ENCODE peak calls at places on chromosome 2, in seven cellular contexts. B is NCI-H1417; H is activated naive CD8-positive, alpha-beta T cell treated with anti-CD3 and anti-CD28 coated beads for 36 hours; W is CD4-positive, alpha-beta memory T cell; R is NCI-H1105 treated with DMSO at 0.1 percent for 48 hours; Y is anterior cingulate cortex; L is mammary epithelial cell. E is an unnamed sample.

GRCh38 chr2:191103793-191104192 is 47.0 kb downstream of the STAT4 start:
- DNase-seq in L (peak), W (no peak), R (no peak), B (no peak), H (no peak), Y (no peak), E (no peak)

GRCh38 chr2:241274127-241274526 is 41.3 kb downstream of the HDLBP start:
- DNase-seq in Y (no peak), H (no peak), W (no peak), B (no peak), R (no peak), L (no peak), E (no peak)

GRCh38 chr2:190344275-190344827 is 962 bp downstream of the INPP1 start:
- DNase-seq in R (peak), Y (no peak), W (no peak), L (peak), B (peak), H (no peak), E (peak)

GRCh38 chr2:152573168-152573567 is 144.1 kb downstream of the PRPF40A start:
- DNase-seq in H (peak), B (no peak), W (no peak), Y (peak), R (no peak), L (peak), E (peak)

GRCh38 chr2:235644191-235644590 is 150.3 kb downstream of the AGAP1 start:
- DNase-seq in B (no peak), W (no peak), R (no peak), H (no peak), Y (peak), L (no peak), E (no peak)

GRCh38 chr2:132651115-132652099 is 18.6 kb downstream of the LYPD1 start:
- DNase-seq in R (no peak), L (no peak), H (no peak), Y (no peak), B (no peak), W (no peak), E (peak)

GRCh38 chr2:128271891-128272585 is 46.6 kb downstream of the HS6ST1 start:
- DNase-seq in H (no peak), B (no peak), W (no peak), R (no peak), Y (no peak), L (no peak), E (no peak)

GRCh38 chr2:241901500-241902351 is 32.2 kb downstream of the RTP5 start:
- DNase-seq in W (no peak), R (no peak), L (peak), B (no peak), Y (no peak), H (no peak), E (no peak)

GRCh38 chr2:177395594-177395993 is 3.0 kb downstream of the AGPS start:
- DNase-seq in W (no peak), R (no peak), Y (no peak), B (no peak), L (no peak), H (no peak), E (no peak)

GRCh38 chr2:241272722-241273551 is 42.5 kb downstream of the HDLBP start:
- DNase-seq in B (no peak), L (peak), Y (peak), R (no peak), W (peak), H (peak), E (peak)

GRCh38 chr2:191675807-191676667 is 1.9 kb upstream of the NABP1 start:
- DNase-seq in L (no peak), H (peak), W (peak), R (no peak), Y (no peak), B (no peak), E (no peak)

GRCh38 chr2:88247531-88247930 is 77.4 kb downstream of the THNSL2 start:
- DNase-seq in H (no peak), B (no peak), W (no peak), L (no peak), R (no peak), Y (no peak), E (no peak)

GRCh38 chr2:7612969-7613368 is 695.8 kb downstream of the RNF144A start:
- DNase-seq in Y (no peak), H (no peak), W (no peak), L (peak), R (no peak), B (no peak), E (peak)

GRCh38 chr2:105397025-105397722 is 1.7 kb downstream of the FHL2 start:
- DNase-seq in Y (no peak), R (no peak), W (no peak), L (no peak), B (no peak), H (no peak), E (peak)

GRCh38 chr2:241252778-241253475 is 62.5 kb downstream of the HDLBP start:
- DNase-seq in R (no peak), L (no peak), W (no peak), H (no peak), B (no peak), Y (no peak), E (no peak)

GRCh38 chr2:113240915-113241911 is 37.5 kb downstream of the PAX8 start:
- DNase-seq in L (peak), R (no peak), B (no peak), Y (no peak), H (peak), W (no peak), E (peak)

GRCh38 chr2:47360937-47361336 is 42.0 kb upstream of the MSH2 start:
- DNase-seq in H (no peak), B (no peak), Y (no peak), W (no peak), L (peak), R (no peak), E (no peak)

GRCh38 chr2:217420868-217421267 is 561.0 kb upstream of the TNP1 start:
- DNase-seq in Y (no peak), W (no peak), H (no peak), L (no peak), B (no peak), R (no peak), E (no peak)

GRCh38 chr2:198309673-198310280 is 505.4 kb downstream of the PLCL1 start:
- DNase-seq in R (peak), H (peak), Y (peak), L (peak), B (peak), W (peak), E (peak)

GRCh38 chr2:230908094-230908594 is 16.9 kb downstream of the GPR55 start:
- DNase-seq in L (no peak), R (no peak), Y (no peak), H (no peak), W (no peak), B (no peak), E (no peak)

GRCh38 chr2:128172191-128172590 is 81.2 kb downstream of the UGGT1 start:
- DNase-seq in L (no peak), R (no peak), B (no peak), Y (no peak), H (no peak), W (no peak), E (peak)

GRCh38 chr2:1081411-1082225 is 131.0 kb downstream of the SNTG2 start:
- DNase-seq in H (no peak), R (no peak), B (no peak), Y (no peak), L (no peak), W (no peak), E (no peak)

GRCh38 chr2:207504513-207505171 is 25.1 kb upstream of the CREB1 start:
- DNase-seq in B (no peak), R (no peak), H (no peak), W (no peak), L (peak), Y (peak), E (no peak)

GRCh38 chr2:200786826-200787225 is 24.9 kb upstream of the BZW1 start:
- DNase-seq in R (no peak), W (no peak), B (no peak), Y (no peak), L (peak), H (no peak), E (peak)

GRCh38 chr2:133676392-133677130 is 108.3 kb upstream of the NCKAP5 start:
- DNase-seq in Y (no peak), L (no peak), H (no peak), W (no peak), B (no peak), R (no peak), E (no peak)

GRCh38 chr2:101204400-101205095 is 48.1 kb upstream of the CNOT11 start:
- DNase-seq in W (no peak), H (no peak), R (no peak), Y (no peak), L (no peak), B (no peak), E (no peak)

GRCh38 chr2:171922230-171923022 is at the start of gene HAT1:
- DNase-seq in R (peak), W (peak), L (peak), H (peak), Y (peak), B (peak), E (peak)

GRCh38 chr2:192333642-192334041 is 138.9 kb upstream of the TMEFF2 start:
- DNase-seq in B (no peak), H (no peak), W (no peak), Y (no peak), L (no peak), R (no peak), E (no peak)

GRCh38 chr2:68832161-68832869 is 38.9 kb downstream of the BMP10 start:
- DNase-seq in H (peak), Y (no peak), L (peak), W (peak), R (no peak), B (no peak), E (peak)

GRCh38 chr2:9778012-9778411 is 65.3 kb upstream of the TAF1B start:
- DNase-seq in B (no peak), W (peak), L (peak), Y (no peak), H (no peak), R (no peak), E (peak)

GRCh38 chr2:18312818-18313217 is 247.6 kb downstream of the RDH14 start:
- DNase-seq in W (no peak), L (peak), R (no peak), H (no peak), Y (no peak), B (no peak), E (peak)

GRCh38 chr2:84181927-84182326 is 277.2 kb downstream of the SUCLG1 start:
- DNase-seq in Y (no peak), W (no peak), B (no peak), H (no peak), L (no peak), R (no peak), E (no peak)

GRCh38 chr2:234556848-234557573 is 60.1 kb upstream of the ARL4C start:
- DNase-seq in Y (no peak), W (no peak), B (no peak), R (no peak), H (no peak), L (peak), E (peak)

GRCh38 chr2:157875720-157876065 is 437 bp downstream of the ACVR1 start:
- DNase-seq in R (peak), L (no peak), Y (no peak), B (peak), W (peak), H (peak), E (peak)

GRCh38 chr2:214019229-214019972 is 391.5 kb upstream of the VWC2L start:
- DNase-seq in R (no peak), H (no peak), W (no peak), L (peak), Y (no peak), B (no peak), E (peak)

GRCh38 chr2:164737612-164738081 is 104.0 kb downstream of the COBLL1 start:
- DNase-seq in L (peak), W (no peak), Y (peak), R (peak), H (peak), B (peak), E (peak)

GRCh38 chr2:11388262-11389047 is 44.0 kb upstream of the ROCK2 start:
- DNase-seq in Y (no peak), W (no peak), H (no peak), B (no peak), R (no peak), L (no peak), E (no peak)

GRCh38 chr2:114044985-114045384 is 155.1 kb downstream of the ACTR3 start:
- DNase-seq in Y (no peak), W (no peak), H (no peak), B (no peak), R (no peak), L (no peak), E (no peak)